ENCODE peak calls at places on chromosomes 1 and 21, in seven cellular contexts. I, J, U, Z, N, B and D are unnamed samples.

GRCh38 chr21:45977396-45977795 is 4.2 kb upstream of the COL6A1 start:
- DNase-seq in Z (no peak), I (peak; percentile 53), N (no peak), J (no peak), B (no peak), U (peak; percentile 44), D (no peak)

GRCh38 chr1:21562896-21563295 is 53.7 kb downstream of the ALPL start:
- DNase-seq in N (no peak), Z (no peak), J (no peak), I (no peak), B (no peak), U (no peak), D (no peak)

GRCh38 chr1:23224721-23225648 is 7.7 kb upstream of the HTR1D start:
- DNase-seq in U (peak; percentile 52), B (no peak), Z (no peak), J (peak; percentile 78), I (peak; percentile 42), N (peak; percentile 58), D (no peak)

GRCh38 chr1:8423702-8424538 is 106.0 kb downstream of the SLC45A1 start:
- DNase-seq in U (peak; percentile 64), J (peak; percentile 75), B (peak; percentile 65), I (peak; percentile 60), N (no peak), Z (peak; percentile 36), D (peak; percentile 84)

GRCh38 chr1:32448773-32449456 is 16.0 kb upstream of the ZBTB8B start:
- DNase-seq in J (peak; percentile 18), U (no peak), Z (peak; percentile 68), I (no peak), B (peak; percentile 8), N (no peak), D (peak; percentile 44)

GRCh38 chr1:20076695-20077461 is 6.9 kb downstream of the PLA2G5 start:
- DNase-seq in J (no peak), B (no peak), U (no peak), N (peak; percentile 38), Z (no peak), I (no peak), D (no peak)

GRCh38 chr1:243378666-243379065 is 122.8 kb downstream of the SDCCAG8 start:
- DNase-seq in I (no peak), Z (no peak), N (no peak), J (no peak), U (no peak), B (no peak), D (no peak)

GRCh38 chr1:174841747-174842146 is 158.0 kb upstream of the CACYBP start:
- DNase-seq in N (no peak), U (no peak), B (no peak), Z (no peak), I (no peak), J (no peak), D (peak; percentile 75)

GRCh38 chr1:64405833-64406232 is 64.1 kb upstream of the CACHD1 start:
- DNase-seq in N (no peak), J (no peak), B (no peak), U (no peak), Z (no peak), I (no peak), D (no peak)

GRCh38 chr1:211549092-211549749 is 29.7 kb downstream of the SLC30A1 start:
- DNase-seq in I (no peak), Z (no peak), U (no peak), B (no peak), J (peak; percentile 15), N (no peak), D (no peak)

GRCh38 chr1:19273106-19273843 is 15.3 kb downstream of the AKR7A3 start:
- DNase-seq in I (no peak), Z (no peak), B (peak; percentile 45), U (no peak), N (no peak), J (no peak), D (no peak)

GRCh38 chr1:203091761-203092330 is 6.0 kb upstream of the MYOG start:
- DNase-seq in J (no peak), N (no peak), Z (no peak), I (no peak), B (no peak), U (no peak), D (no peak)
- H3K4me1 ChIP-seq in J (no peaks in the 10 kb centered on the region), N (no peaks in the 10 kb centered on the region), Z (peaks cover 6% of the 10 kb centered on the region), I (no peaks in the 10 kb centered on the region), B (no peaks in the 10 kb centered on the region), U (no peaks in the 10 kb centered on the region), D (no peaks in the 10 kb centered on the region)

DNA sequence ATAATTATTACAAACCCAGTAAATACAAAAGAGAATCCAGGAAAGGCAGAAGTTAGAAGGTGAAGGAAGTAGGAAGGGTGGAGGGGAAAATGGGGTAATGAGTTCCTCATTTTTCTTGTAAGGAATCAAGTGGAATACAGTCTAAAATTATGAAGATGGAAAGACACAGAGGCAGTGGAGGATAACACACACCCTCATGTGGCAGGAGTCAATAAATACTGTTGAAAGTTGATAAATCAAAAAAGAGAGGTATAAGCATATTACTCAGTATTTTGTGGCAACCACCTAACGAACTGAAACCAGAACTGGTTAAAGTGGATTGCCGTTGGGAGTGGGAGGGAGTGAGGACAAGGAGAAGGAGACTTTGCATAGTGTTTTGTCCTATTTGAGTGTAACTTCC is 78.6 kb upstream of the SLC44A3 start:
- DNase-seq in U (no peak), J (no peak), N (no peak), Z (no peak), I (no peak), B (no peak), D (no peak)
- TF ChIP-seq CTCF in U (no peak), J (no peak), N (no peak), Z (no peak), I (no peak), B (no peak), D (no peak)

GRCh38 chr1:51516639-51517158 is 2.4 kb downstream of the EPS15 start:
- DNase-seq in B (no peak), Z (no peak), U (no peak), N (no peak), I (no peak), J (peak; percentile 14), D (no peak)
- H3K4me1 ChIP-seq in B (peaks cover 54% of the 10 kb centered on the region), Z (peaks cover 8% of the 10 kb centered on the region), U (peaks cover 45% of the 10 kb centered on the region), N (peaks cover 2% of the 10 kb centered on the region), I (peaks cover 67% of the 10 kb centered on the region), J (peaks cover 31% of the 10 kb centered on the region), D (peaks cover 44% of the 10 kb centered on the region)

GRCh38 chr1:17507916-17508315 is 31.6 kb upstream of the ARHGEF10L start:
- DNase-seq in N (no peak), U (no peak), Z (no peak), I (no peak), B (no peak), J (no peak), D (no peak)
- TF ChIP-seq CTCF in N (no peak), U (no peak), Z (peak; percentile 57), I (no peak), B (no peak), J (peak; percentile 3), D (no peak)

GRCh38 chr1:205261946-205262668 is 34.4 kb downstream of the TMCC2 start:
- DNase-seq in J (peak; percentile 20), Z (no peak), N (no peak), U (no peak), B (no peak), I (no peak), D (no peak)
- H3K4me1 ChIP-seq in J (peaks cover 22% of the 10 kb centered on the region), Z (peaks cover 64% of the 10 kb centered on the region), N (no peaks in the 10 kb centered on the region), U (peaks cover 40% of the 10 kb centered on the region), B (no peaks in the 10 kb centered on the region), I (peaks cover 51% of the 10 kb centered on the region), D (peaks cover 40% of the 10 kb centered on the region)

GRCh38 chr1:237851209-237851845 is 39.4 kb downstream of the ZP4 start:
- DNase-seq in N (no peak), Z (no peak), U (no peak), I (no peak), B (peak; percentile 70), J (no peak), D (peak; percentile 24)
- TF ChIP-seq CTCF in N (no peak), Z (peak; percentile 34), U (peak; percentile 32), I (no peak), B (peak; percentile 53), J (no peak), D (peak; percentile 83)

GRCh38 chr1:26346274-26347033 is 7.5 kb downstream of the CRYBG2 start:
- DNase-seq in B (no peak), I (no peak), U (no peak), Z (no peak), N (no peak), J (no peak), D (no peak)
- H3K4me1 ChIP-seq in B (no peaks in the 10 kb centered on the region), I (no peaks in the 10 kb centered on the region), U (no peaks in the 10 kb centered on the region), Z (peaks cover 25% of the 10 kb centered on the region), N (no peaks in the 10 kb centered on the region), J (peaks cover 12% of the 10 kb centered on the region), D (no peaks in the 10 kb centered on the region)

DNA sequence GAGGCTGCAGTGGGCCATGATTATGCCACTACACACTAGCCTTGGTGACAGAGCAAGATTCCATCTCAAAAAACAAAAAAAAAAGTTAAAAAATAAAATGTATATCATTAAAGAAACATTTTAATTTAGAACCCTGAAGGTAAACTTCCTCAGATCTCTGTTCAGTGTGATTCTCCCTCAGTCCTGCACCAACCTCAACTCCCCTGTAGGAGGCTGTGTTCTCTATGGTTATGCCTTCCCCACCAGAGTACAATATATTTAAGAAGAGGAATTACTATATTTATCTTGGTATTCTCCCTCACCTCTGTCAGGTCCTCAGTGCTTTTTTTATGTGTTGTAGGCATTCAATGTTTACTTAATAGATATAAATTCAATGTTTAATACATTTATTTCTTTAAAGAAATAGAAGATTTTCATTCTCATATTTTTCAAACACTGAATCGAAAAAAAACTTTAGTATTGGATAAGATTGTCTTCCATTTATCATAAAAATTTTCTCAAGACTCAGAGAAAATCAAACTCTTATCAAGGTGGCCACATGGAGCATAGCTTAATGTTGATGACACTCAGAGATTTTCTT is 4.8 kb upstream of the LRRC8B start:
- DNase-seq in Z (peak; percentile 18), J (peak; percentile 59), B (peak; percentile 35), U (no peak), I (no peak), N (no peak), D (peak; percentile 68)
- TF ChIP-seq CTCF in Z (peak; percentile 68), J (peak; percentile 55), B (peak; percentile 74), U (peak; percentile 66), I (no peak), N (peak; percentile 18), D (peak; percentile 82)

DNA sequence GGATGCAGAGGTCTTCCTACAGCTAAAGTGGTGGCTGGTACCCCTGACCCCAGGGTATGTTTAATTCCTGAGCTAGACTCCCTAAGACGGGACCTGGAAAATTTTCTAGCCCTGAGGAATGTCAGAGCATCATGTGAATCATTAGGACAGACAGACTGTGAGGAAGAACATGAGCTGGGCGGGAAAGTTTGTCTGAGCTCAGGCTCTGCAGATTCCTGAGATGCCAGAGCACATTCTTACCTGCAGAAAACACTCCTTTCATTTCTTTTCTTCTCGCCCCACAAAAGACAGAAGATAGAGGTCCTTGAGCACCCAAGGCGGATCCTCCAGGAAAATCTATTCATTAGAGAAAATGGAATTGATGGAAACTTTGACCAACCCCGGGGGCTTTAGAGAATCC is 6.5 kb downstream of the CAPN2 start:
- DNase-seq in U (no peak), J (no peak), I (no peak), B (no peak), Z (no peak), N (no peak), D (no peak)
- H3K4me1 ChIP-seq in U (peaks cover 35% of the 10 kb centered on the region), J (peaks cover 56% of the 10 kb centered on the region), I (peaks cover 66% of the 10 kb centered on the region), B (peaks cover 42% of the 10 kb centered on the region), Z (peaks cover 89% of the 10 kb centered on the region), N (no peaks in the 10 kb centered on the region), D (no peaks in the 10 kb centered on the region)

GRCh38 chr1:10530281-10530740 is 55.6 kb downstream of the PEX14 start:
- DNase-seq in J (peak; percentile 44), Z (no peak), B (peak; percentile 70), U (peak; percentile 35), N (no peak), I (no peak), D (no peak)
- TF ChIP-seq CTCF in J (peak; percentile 89), Z (peak; percentile 70), B (peak; percentile 74), U (peak; percentile 53), N (peak; percentile 59), I (peak; percentile 52), D (peak; percentile 14)